ENCODE peak calls at places on chromosome 4, in eight cellular contexts. Z, O, V, X, N, L, J and K are unnamed samples.
A peak's percentile ranks its signal among the peaks of the same experiment; 100 is the strongest.

GRCh38 chr4:184680698-184681097 is 31.2 kb downstream of the PRIMPOL start:
- DNase-seq in L (no peak), O (no peak), N (no peak), X (no peak), Z (no peak), J (no peak), V (no peak), K (no peak)

GRCh38 chr4:107202744-107203143 is 166.6 kb upstream of the DKK2 start:
- DNase-seq in J (no peak), X (no peak), L (no peak), V (no peak), O (no peak), Z (no peak), N (no peak), K (no peak)

GRCh38 chr4:71711044-71711984 is 72.6 kb downstream of the GC start:
- DNase-seq in J (no peak), V (no peak), Z (no peak), O (no peak), L (no peak), N (no peak), X (no peak), K (no peak)

GRCh38 chr4:17018013-17018412 is 119.6 kb upstream of the LDB2 start:
- DNase-seq in X (no peak), V (no peak), Z (no peak), J (no peak), L (no peak), N (no peak), O (no peak), K (no peak)

GRCh38 chr4:101211146-101211553 is 136.2 kb downstream of the PPP3CA start:
- DNase-seq in N (no peak), O (no peak), V (no peak), J (no peak), X (no peak), Z (peak; percentile 39), L (no peak), K (no peak)

GRCh38 chr4:139795915-139796314 is 130.3 kb downstream of the MGST2 start:
- DNase-seq in V (no peak), J (no peak), L (no peak), N (no peak), O (no peak), X (no peak), Z (no peak), K (no peak)

GRCh38 chr4:14679906-14680305 is 322.4 kb upstream of the CPEB2 start:
- DNase-seq in L (no peak), V (no peak), X (no peak), J (no peak), N (no peak), O (no peak), Z (no peak), K (no peak)

GRCh38 chr4:105192910-105193309 is 46.2 kb downstream of the TET2 start:
- DNase-seq in V (no peak), L (no peak), O (no peak), J (no peak), N (no peak), Z (no peak), X (no peak), K (no peak)

GRCh38 chr4:153238146-153238919 is 34.1 kb downstream of the TRIM2 start:
- DNase-seq in O (no peak), V (no peak), Z (no peak), X (no peak), N (no peak), J (no peak), L (no peak), K (no peak)

GRCh38 chr4:145435646-145436045 is 46.0 kb upstream of the SMAD1 start:
- DNase-seq in J (no peak), N (no peak), X (no peak), L (no peak), Z (no peak), V (no peak), O (no peak), K (no peak)

GRCh38 chr4:99763635-99764101 is 53.0 kb upstream of the DAPP1 start:
- DNase-seq in V (no peak), N (no peak), O (peak; percentile 15), X (no peak), L (no peak), J (peak; percentile 90), Z (peak; percentile 12), K (peak; percentile 59)

GRCh38 chr4:6332042-6332668 is 62.5 kb downstream of the WFS1 start:
- DNase-seq in O (no peak), Z (peak; percentile 45), N (peak; percentile 28), J (no peak), L (no peak), V (peak; percentile 48), X (peak; percentile 18), K (no peak)

GRCh38 chr4:140884431-140885058 is 128.4 kb upstream of the TBC1D9 start:
- DNase-seq in X (no peak), N (peak; percentile 59), O (peak; percentile 48), J (peak; percentile 18), V (no peak), Z (peak; percentile 59), L (no peak), K (peak; percentile 44)